ENCODE peak calls at places on chromosomes 11 and 22, in four cellular contexts. B is mesendoderm; W is progenitor cell of endocrine pancreas; O is stimulated activated CD4-positive, alpha-beta T cell treated with anti-CD3 and anti-CD28 coated beads, Interleukin-4, amount 100 ng/mL, for 24 hours. M is an unnamed sample.

GRCh38 chr22:37241351-37242142 is 2.5 kb downstream of the RAC2 start:
- DNase-seq in B (no peak), W (no peak), O (peak), M (no peak)

GRCh38 chr11:30596832-30597231 is 10.7 kb upstream of the MPPED2 start:
- DNase-seq in B (no peak), W (no peak), O (no peak), M (no peak)

GRCh38 chr11:3970101-3970500 is 114.6 kb downstream of the STIM1 start:
- DNase-seq in B (no peak), W (no peak), O (no peak), M (no peak)

GRCh38 chr11:2803186-2804057 is 82.2 kb downstream of the CDKN1C start:
- DNase-seq in B (no peak), W (peak), O (no peak), M (no peak)

GRCh38 chr22:26428515-26429457 is at the start of gene ASPHD2:
- DNase-seq in B (peak), W (peak), O (peak), M (peak)

GRCh38 chr11:61666684-61667297 is 13.4 kb upstream of the DAGLA start:
- DNase-seq in B (peak), W (peak), O (no peak), M (no peak)

GRCh38 chr11:46664612-46665011 is 35.8 kb downstream of the ARHGAP1 start:
- DNase-seq in B (peak), W (no peak), O (no peak), M (no peak)

GRCh38 chr11:17762309-17762974 is 27.9 kb downstream of the KCNC1 start:
- DNase-seq in B (no peak), W (no peak), O (no peak), M (no peak)

GRCh38 chr11:77557553-77557952 is 32.2 kb upstream of the AQP11 start:
- DNase-seq in B (peak), W (no peak), O (no peak), M (no peak)

GRCh38 chr11:17923213-17923612 is 89.6 kb downstream of the SERGEF start:
- DNase-seq in B (peak), W (no peak), O (no peak), M (no peak)

GRCh38 chr11:1130276-1131032 is 27.3 kb upstream of the MUC5AC start:
- DNase-seq in B (no peak), W (peak), O (no peak), M (no peak)

GRCh38 chr11:123253909-123254308 is 58.9 kb upstream of the CLMP start:
- DNase-seq in B (no peak), W (no peak), O (no peak), M (no peak)

GRCh38 chr11:73889019-73889418 is 12.2 kb downstream of the PAAF1 start:
- DNase-seq in B (no peak), W (no peak), O (no peak), M (no peak)

GRCh38 chr11:131868769-131869482 is 498.5 kb downstream of the NTM start:
- DNase-seq in B (peak), W (no peak), O (no peak), M (no peak)

GRCh38 chr11:130527648-130528300 is 79.3 kb downstream of the ADAMTS15 start:
- DNase-seq in B (peak), W (no peak), O (no peak), M (no peak)

GRCh38 chr11:17713851-17714250 is 5.5 kb upstream of the MYOD1 start:
- DNase-seq in B (no peak), W (no peak), O (no peak), M (no peak)

M was measured in 8988T.